ENCODE peak calls at places on chromosomes 16 and 17, in five cellular contexts. V is AG04450, Z is heart right ventricle, P is suprapubic skin, D is cardiac muscle cell. Y is an unnamed sample. For H3K9me3, the result is how much of the 10 kb centered on the place peaks cover.

GRCh38 chr17:50203086-50203485 is 1.7 kb upstream of the COL1A1 start:
- DNase-seq in V (no peak), Z (no peak), P (peak), D (no peak), Y (no peak)

GRCh38 chr17:82301916-82302497 is 15.4 kb downstream of the CD7 start:
- DNase-seq in D (no peak), Z (no peak), P (no peak), V (no peak), Y (no peak)

GRCh38 chr17:12566281-12567002 is 99.2 kb upstream of the MYOCD start:
- DNase-seq in Z (no peak), V (no peak), P (no peak), D (peak), Y (no peak)

GRCh38 chr17:76248013-76248782 is 7.9 kb upstream of the RNF157 start:
- DNase-seq in V (no peak), P (peak), Z (no peak), D (no peak), Y (no peak)

GRCh38 chr17:69142473-69142802 is 743 bp upstream of the ABCA6 start:
- DNase-seq in P (no peak), D (no peak), V (peak), Z (no peak), Y (no peak)

GRCh38 chr17:10629706-10630105 is 27.4 kb downstream of the MYH3 start:
- DNase-seq in D (no peak), Z (no peak), P (no peak), V (no peak), Y (no peak)

GRCh38 chr17:58786586-58787295 is 31.1 kb downstream of the PPM1E start:
- DNase-seq in D (no peak), Z (no peak), P (no peak), V (peak), Y (no peak)

GRCh38 chr17:66954632-66955031 is 9.9 kb upstream of the CACNG4 start:
- DNase-seq in P (no peak), D (no peak), V (no peak), Z (no peak), Y (no peak)

GRCh38 chr16:8924214-8924613 is 39.5 kb downstream of the USP7 start:
- DNase-seq in V (no peak), P (no peak), Z (peak), D (no peak), Y (no peak)

GRCh38 chr16:10992112-10992511 is 47.7 kb downstream of the CLEC16A start:
- DNase-seq in D (no peak), P (no peak), Z (no peak), V (peak), Y (no peak)

GRCh38 chr17:2593846-2594656 is 597 bp downstream of the PAFAH1B1 start:
- DNase-seq in D (peak), V (peak), Z (peak), P (peak), Y (no peak)

GRCh38 chr17:27666831-27667560 is 36.0 kb downstream of the LGALS9 start:
- DNase-seq in V (no peak), P (no peak), Z (no peak), D (no peak), Y (no peak)

GRCh38 chr17:12485361-12485911 is 180.3 kb upstream of the MYOCD start:
- DNase-seq in V (no peak), P (no peak), D (no peak), Z (no peak), Y (no peak)

GRCh38 chr17:77471984-77472836 is 331.4 kb downstream of the SEC14L1 start:
- DNase-seq in V (no peak), D (peak), P (no peak), Z (peak), Y (no peak)

GRCh38 chr17:62708587-62708986 is 81.1 kb downstream of the MRC2 start:
- DNase-seq in D (no peak), P (no peak), V (no peak), Z (no peak), Y (no peak)

GRCh38 chr17:28634211-28634865 is 10.6 kb downstream of the BLTP2 start:
- DNase-seq in P (no peak), D (no peak), Z (no peak), V (no peak), Y (no peak)

GRCh38 chr17:77146882-77147281 is 6.1 kb downstream of the SEC14L1 start:
- DNase-seq in D (no peak), P (no peak), V (no peak), Z (peak), Y (no peak)

GRCh38 chr16:56981729-56982271 is 7.6 kb upstream of the NLRC5 start:
- DNase-seq in D (no peak), V (no peak), Z (no peak), P (no peak), Y (no peak)

GRCh38 chr16:4117250-4117578 is 972 bp upstream of the ADCY9 start:
- DNase-seq in Z (no peak), V (no peak), P (no peak), D (no peak), Y (no peak)

GRCh38 chr17:31433091-31433790 is 41.8 kb downstream of the RAB11FIP4 start:
- DNase-seq in Z (no peak), V (no peak), D (no peak), P (no peak), Y (no peak)

GRCh38 chr17:49984283-49984682 is 10.7 kb downstream of the DLX3 start:
- DNase-seq in Z (no peak), V (no peak), P (no peak), D (no peak), Y (no peak)

GRCh38 chr16:2535644-2536021 is 2.2 kb upstream of the PDPK1 start:
- DNase-seq in D (no peak), P (peak), V (peak), Z (no peak), Y (no peak)

GRCh38 chr16:77912617-77913016 is 109.7 kb upstream of the CLEC3A start:
- DNase-seq in Z (no peak), P (no peak), V (no peak), D (no peak), Y (no peak)

GRCh38 chr16:12317121-12317810 is 340.7 kb downstream of the SNX29 start:
- DNase-seq in Z (no peak), V (no peak), D (no peak), P (no peak), Y (no peak)

GRCh38 chr17:28717578-28718316 is at the start of gene RAB34:
- DNase-seq in Z (peak), V (peak), D (peak), P (peak), Y (no peak)

GRCh38 chr17:38355256-38355655 is 3.6 kb downstream of the SOCS7 start:
- DNase-seq in V (no peak), D (no peak), P (no peak), Z (no peak), Y (no peak)

GRCh38 chr17:10836145-10836544 is 1.7 kb downstream of the PIRT start:
- DNase-seq in Z (no peak), D (peak), V (no peak), P (no peak), Y (no peak)

GRCh38 chr16:35207059-35207999 is 1747.9 kb downstream of the TP53TG3F start:
- DNase-seq in Z (no peak), D (no peak), P (no peak), V (no peak), Y (peak)

GRCh38 chr17:3308603-3309002 is 10.4 kb upstream of the OR3A1 start:
- DNase-seq in Z (no peak), P (no peak), V (no peak), D (no peak), Y (no peak)

DNA sequence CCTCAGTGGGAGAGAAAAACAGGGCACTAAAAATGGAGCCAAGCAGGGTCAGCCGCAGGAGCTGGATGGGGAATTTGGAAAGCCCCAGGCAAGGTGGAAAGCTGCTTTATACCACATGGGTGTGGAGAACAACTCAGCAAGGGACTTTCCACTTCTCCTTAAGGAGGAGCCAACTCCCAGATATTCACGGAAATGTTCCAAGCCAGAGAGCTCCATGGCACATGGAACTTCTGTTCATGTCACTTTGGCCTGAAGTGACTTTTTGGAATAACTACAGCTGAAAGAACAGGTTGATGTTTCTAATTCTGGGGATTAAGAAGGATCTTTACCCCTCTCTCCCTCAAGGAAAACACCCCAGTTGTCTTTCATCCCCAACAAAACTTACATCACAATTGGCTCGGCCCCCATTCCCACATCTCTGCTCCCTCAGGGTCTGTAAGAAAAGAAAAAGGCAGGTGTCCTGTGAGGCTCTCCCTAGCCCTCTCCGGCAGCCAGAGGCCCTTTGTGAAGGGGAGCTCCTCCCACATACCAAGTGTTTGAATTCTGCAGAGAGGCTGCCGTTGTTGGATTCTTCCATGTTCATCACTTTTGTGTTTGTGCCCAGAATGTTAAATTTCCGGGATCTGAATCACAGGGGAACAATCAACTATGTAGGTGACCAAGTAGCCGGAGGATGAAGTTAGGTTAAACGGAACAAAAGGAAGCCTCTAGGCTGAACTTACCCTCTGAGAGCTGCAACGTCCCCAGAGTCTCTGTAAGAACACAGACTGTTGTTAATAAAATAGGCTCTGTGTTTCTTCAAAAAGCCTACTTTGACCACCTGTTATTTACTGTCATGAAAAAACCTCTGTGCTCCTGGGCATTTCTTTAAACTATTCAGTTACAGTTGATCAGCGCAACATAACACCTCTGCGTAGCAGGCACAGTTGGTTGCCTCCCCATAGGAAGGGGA is 41.0 kb downstream of the STAT5A start:
- DNase-seq in D (no peak), V (peak), P (no peak), Z (no peak), Y (no peak)
- TF ChIP-seq CTCF in D (no peak), V (no peak), P (no peak), Z (no peak), Y (no peak)

GRCh38 chr17:17702821-17703607 is 21.8 kb downstream of the RAI1 start:
- DNase-seq in V (no peak), Z (peak), P (no peak), D (no peak), Y (no peak)

GRCh38 chr17:17701112-17701511 is 19.9 kb downstream of the RAI1 start:
- DNase-seq in V (no peak), Z (no peak), P (no peak), D (no peak), Y (no peak)

GRCh38 chr17:17703608-17703919 is 22.3 kb downstream of the RAI1 start:
- DNase-seq in D (no peak), V (no peak), P (no peak), Z (no peak), Y (no peak)

GRCh38 chr17:17701658-17702057 is 20.4 kb downstream of the RAI1 start:
- DNase-seq in V (no peak), D (no peak), Z (no peak), P (no peak), Y (no peak)

DNA sequence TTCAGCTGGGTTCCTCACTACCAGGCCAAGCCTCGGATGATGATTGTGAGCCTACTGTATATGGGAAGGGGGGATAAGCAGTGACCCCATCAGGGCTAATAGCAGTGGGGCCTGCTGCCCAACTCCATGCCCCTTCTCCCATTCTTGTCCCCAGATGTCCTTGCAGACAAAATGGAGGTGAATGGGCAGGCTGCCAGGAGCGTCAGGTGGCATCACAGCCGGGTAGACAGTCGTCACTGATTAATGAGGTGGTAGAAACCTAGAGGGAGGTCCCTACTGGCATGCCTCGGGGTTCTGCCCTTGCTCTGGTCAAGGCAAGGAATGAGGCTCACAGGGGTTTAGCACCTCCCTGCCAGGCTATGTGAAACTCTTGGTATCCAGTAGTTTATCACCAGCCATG is 21.1 kb downstream of the RAI1 start:
- DNase-seq in V (no peak), D (no peak), Z (no peak), P (no peak), Y (no peak)
- H3K27ac ChIP-seq in V (no peak), D (no peak), Z (no peak), P (no peak), Y (no peak)

DNA sequence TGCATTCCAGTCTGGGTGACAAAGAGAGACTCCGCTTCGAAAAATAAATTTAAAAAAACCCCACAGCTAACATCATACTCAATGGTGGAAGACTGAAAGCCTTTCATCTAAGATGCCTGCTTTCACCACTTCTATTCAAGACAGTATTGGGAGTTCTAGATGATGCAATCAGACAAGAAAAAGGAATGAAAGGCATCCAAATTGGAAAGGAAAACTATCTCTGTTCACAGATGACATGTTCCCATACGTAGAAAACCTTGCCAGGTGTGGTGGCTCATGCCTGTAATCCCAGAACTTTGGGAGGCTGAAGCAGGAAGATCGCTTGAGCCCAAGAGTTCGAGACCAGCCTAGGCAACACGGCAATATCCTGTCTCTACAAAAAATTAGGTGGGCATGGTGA is 31.1 kb downstream of the RANBP10 start:
- DNase-seq in Z (no peak), P (no peak), V (no peak), D (no peak), Y (no peak)
- H3K9me3 ChIP-seq in Z (under half), P (under half), V (under half), D (under half), Y (under half)

DNA sequence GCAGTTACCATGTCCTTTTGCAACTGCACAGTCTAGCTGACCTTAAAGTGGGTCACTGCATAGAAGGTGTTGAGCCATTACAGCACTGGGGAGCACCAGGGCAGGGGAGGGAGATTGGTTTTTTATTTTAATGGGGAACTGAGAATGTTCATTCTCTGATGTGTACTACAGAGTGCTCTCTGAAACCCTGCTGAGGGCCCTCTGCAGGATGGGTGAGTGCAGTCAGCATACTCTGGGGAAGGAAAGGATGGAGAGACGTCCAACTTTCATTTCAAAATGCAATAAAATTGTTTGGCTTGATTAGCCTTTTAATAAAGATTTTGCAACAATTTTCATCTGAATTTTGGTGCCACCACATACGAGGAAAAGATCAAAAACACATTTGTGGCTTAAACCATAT is 73.3 kb downstream of the SNX11 start:
- DNase-seq in D (no peak), Z (no peak), P (no peak), V (no peak), Y (no peak)
- TF ChIP-seq CTCF in D (no peak), Z (no peak), P (no peak), V (no peak), Y (no peak)

Y was measured in vagina.